ENCODE peak calls at places on chromosomes 3 and 15, in four cellular contexts. One of them, this sample, is unnamed.

GRCh38 chr3:16801698-16802097 is 83.1 kb upstream of the PLCL2 start:
- DNase-seq in H9: no peak
- DNase-seq in H1: no peak
- DNase-seq in IMR-90: peak
- DNase-seq in this sample: peak

GRCh38 chr15:60708684-60709083 is 229.7 kb upstream of the ICE2 start:
- DNase-seq in H1: no peak
- DNase-seq in H9: no peak
- DNase-seq in IMR-90: peak
- DNase-seq in this sample: no peak

GRCh38 chr15:67133026-67133425 is 67.6 kb downstream of the SMAD3 start:
- DNase-seq in H1: no peak
- DNase-seq in IMR-90: no peak
- DNase-seq in H9: no peak
- DNase-seq in this sample: no peak

GRCh38 chr3:180215866-180216265 is 179.1 kb upstream of the PEX5L start:
- DNase-seq in H9: no peak
- DNase-seq in H1: no peak
- DNase-seq in IMR-90: no peak
- DNase-seq in this sample: no peak

GRCh38 chr3:140432176-140432753 is 245.6 kb upstream of the TRIM42 start:
- DNase-seq in H1: no peak
- DNase-seq in H9: no peak
- DNase-seq in IMR-90: no peak
- DNase-seq in this sample: peak

GRCh38 chr3:134754768-134755559 is 40.1 kb upstream of the EPHB1 start:
- DNase-seq in H9: peak
- DNase-seq in IMR-90: peak
- DNase-seq in H1: peak
- DNase-seq in this sample: peak

GRCh38 chr15:91919014-91919534 is 65.6 kb downstream of the SLCO3A1 start:
- DNase-seq in H1: no peak
- DNase-seq in IMR-90: no peak
- DNase-seq in H9: no peak
- DNase-seq in this sample: no peak

GRCh38 chr3:56758539-56758981 is 43.2 kb downstream of the ARHGEF3 start:
- DNase-seq in IMR-90: peak
- DNase-seq in H9: no peak
- DNase-seq in H1: no peak
- DNase-seq in this sample: no peak

GRCh38 chr3:99943931-99944761 is 126.5 kb downstream of the CMSS1 start:
- DNase-seq in H1: no peak
- DNase-seq in IMR-90: peak
- DNase-seq in H9: no peak
- DNase-seq in this sample: no peak

GRCh38 chr3:101665851-101666250 is 11.1 kb downstream of the ZBTB11 start:
- DNase-seq in IMR-90: no peak
- DNase-seq in H1: no peak
- DNase-seq in H9: no peak
- DNase-seq in this sample: no peak

GRCh38 chr3:46846624-46847542 is 16.4 kb downstream of the MYL3 start:
- DNase-seq in H1: no peak
- DNase-seq in H9: peak
- DNase-seq in IMR-90: no peak
- DNase-seq in this sample: no peak

GRCh38 chr15:31164573-31164912 is 63.0 kb upstream of the TRPM1 start:
- DNase-seq in IMR-90: no peak
- DNase-seq in H1: no peak
- DNase-seq in H9: no peak
- DNase-seq in this sample: no peak

GRCh38 chr3:150302246-150302645 is 105.9 kb upstream of the TSC22D2 start:
- DNase-seq in H9: no peak
- DNase-seq in IMR-90: no peak
- DNase-seq in H1: no peak
- DNase-seq in this sample: no peak

GRCh38 chr3:37703633-37704032 is 158.0 kb upstream of the CTDSPL start:
- DNase-seq in H9: no peak
- DNase-seq in H1: no peak
- DNase-seq in IMR-90: peak
- DNase-seq in this sample: no peak

GRCh38 chr3:122996038-122996580 is 31.5 kb downstream of the SEMA5B start:
- DNase-seq in IMR-90: no peak
- DNase-seq in H1: no peak
- DNase-seq in H9: no peak
- DNase-seq in this sample: no peak

GRCh38 chr3:122994954-122995353 is 32.6 kb downstream of the SEMA5B start:
- DNase-seq in IMR-90: no peak
- DNase-seq in H9: no peak
- DNase-seq in H1: no peak
- DNase-seq in this sample: no peak

GRCh38 chr3:123002100-123002748 is 25.3 kb downstream of the SEMA5B start:
- DNase-seq in H9: no peak
- DNase-seq in H1: no peak
- DNase-seq in IMR-90: no peak
- DNase-seq in this sample: peak

GRCh38 chr3:122998856-122999255 is 28.7 kb downstream of the SEMA5B start:
- DNase-seq in H9: no peak
- DNase-seq in IMR-90: no peak
- DNase-seq in H1: no peak
- DNase-seq in this sample: no peak

DNA sequence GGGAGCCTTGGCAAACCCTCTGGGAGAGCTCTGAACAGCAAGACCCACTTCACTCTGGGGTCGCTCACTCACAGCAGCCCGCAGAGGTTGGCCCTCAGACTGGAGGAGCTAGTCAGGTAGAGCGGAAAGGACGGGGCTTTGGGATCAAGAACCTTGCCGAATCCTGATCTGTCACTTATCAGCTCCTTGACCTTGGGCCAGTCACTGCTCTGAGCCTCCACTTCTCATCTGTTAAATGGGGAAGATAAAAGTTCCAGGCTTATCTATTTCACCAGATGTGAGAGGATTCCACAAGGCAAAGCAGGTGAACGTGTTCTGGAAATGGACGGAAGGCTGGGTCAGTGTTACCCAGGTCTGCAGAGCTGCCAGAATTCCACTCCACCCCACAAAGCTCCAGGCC is 29.4 kb downstream of the SEMA5B start:
- DNase-seq in H9: no peak
- DNase-seq in H1: no peak
- DNase-seq in IMR-90: no peak
- DNase-seq in this sample: no peak
- H4K5ac ChIP-seq in H9: no peak
- H4K5ac ChIP-seq in H1: no peak
- H4K5ac ChIP-seq in IMR-90: no peak
- H4K5ac ChIP-seq in this sample: no peak

GRCh38 chr3:3180421-3180820 is 930 bp upstream of the CRBN start:
- DNase-seq in H1: no peak
- DNase-seq in H9: no peak
- DNase-seq in IMR-90: peak
- DNase-seq in this sample: no peak
- H4K5ac ChIP-seq in H1: no peak
- H4K5ac ChIP-seq in H9: no peak
- H4K5ac ChIP-seq in IMR-90: no peak
- H4K5ac ChIP-seq in this sample: no peak

GRCh38 chr3:137948400-137949072 is 61.4 kb upstream of the CLDN18 start:
- DNase-seq in IMR-90: no peak
- DNase-seq in H1: no peak
- DNase-seq in H9: no peak
- DNase-seq in this sample: peak
- H4K5ac ChIP-seq in IMR-90: no peak
- H4K5ac ChIP-seq in H1: no peak
- H4K5ac ChIP-seq in H9: no peak
- H4K5ac ChIP-seq in this sample: no peak

DNA sequence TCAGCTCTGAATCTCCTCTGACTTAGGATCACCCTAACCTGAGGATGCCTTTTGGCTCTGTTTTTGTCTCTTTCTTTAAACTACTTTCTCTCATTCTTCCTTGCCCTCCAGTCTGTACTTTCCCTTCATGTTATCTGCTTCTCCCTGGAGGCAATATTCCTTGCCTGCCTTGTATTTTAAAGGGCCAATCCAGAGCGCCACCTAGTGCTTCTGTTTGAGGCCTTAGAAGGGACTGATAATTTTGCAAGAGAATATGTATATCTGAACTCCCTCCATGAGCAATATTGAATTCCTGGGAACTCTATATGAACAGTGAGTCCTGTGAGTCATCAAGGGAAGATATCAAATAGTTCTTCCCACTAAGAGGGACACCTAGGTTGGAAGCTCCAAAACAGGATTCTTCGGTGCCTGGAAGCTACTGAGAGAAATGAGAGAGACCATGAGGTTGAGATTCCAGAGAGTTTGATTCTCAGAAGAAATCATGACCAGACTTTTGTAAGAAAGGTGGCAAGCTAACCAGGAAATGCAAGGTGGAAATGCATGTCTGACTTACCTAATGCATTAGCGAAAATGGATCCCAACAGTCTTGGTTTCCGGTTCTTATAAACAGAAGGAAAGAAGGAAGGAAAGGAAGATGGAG is 203.8 kb upstream of the CD96 start:
- DNase-seq in H1: peak
- DNase-seq in H9: peak
- DNase-seq in IMR-90: peak
- DNase-seq in this sample: peak
- H4K5ac ChIP-seq in H1: no peak
- H4K5ac ChIP-seq in H9: no peak
- H4K5ac ChIP-seq in IMR-90: no peak
- H4K5ac ChIP-seq in this sample: no peak

DNA sequence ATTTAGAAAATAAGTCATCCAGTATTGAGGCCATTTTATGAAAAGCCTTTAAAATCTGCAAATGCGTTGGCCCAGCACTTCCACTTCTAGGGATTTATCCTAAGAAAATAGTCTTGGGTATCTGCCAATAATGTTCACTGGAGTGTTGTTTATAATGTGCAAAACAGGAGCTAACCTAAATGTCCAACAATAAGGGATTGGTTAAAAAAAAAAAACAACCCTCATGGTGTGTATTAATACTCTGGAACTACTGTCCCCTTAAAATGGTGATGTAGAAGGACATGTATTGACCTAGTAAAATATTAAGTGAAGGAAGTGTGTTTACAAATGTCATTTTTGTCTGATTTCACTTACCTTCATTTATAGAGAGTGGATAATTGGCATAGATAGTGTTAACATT is 58.0 kb downstream of the IGF1R start:
- DNase-seq in H1: no peak
- DNase-seq in H9: no peak
- DNase-seq in IMR-90: no peak
- DNase-seq in this sample: no peak
- H4K5ac ChIP-seq in H1: no peak
- H4K5ac ChIP-seq in H9: no peak
- H4K5ac ChIP-seq in IMR-90: no peak
- H4K5ac ChIP-seq in this sample: no peak

DNA sequence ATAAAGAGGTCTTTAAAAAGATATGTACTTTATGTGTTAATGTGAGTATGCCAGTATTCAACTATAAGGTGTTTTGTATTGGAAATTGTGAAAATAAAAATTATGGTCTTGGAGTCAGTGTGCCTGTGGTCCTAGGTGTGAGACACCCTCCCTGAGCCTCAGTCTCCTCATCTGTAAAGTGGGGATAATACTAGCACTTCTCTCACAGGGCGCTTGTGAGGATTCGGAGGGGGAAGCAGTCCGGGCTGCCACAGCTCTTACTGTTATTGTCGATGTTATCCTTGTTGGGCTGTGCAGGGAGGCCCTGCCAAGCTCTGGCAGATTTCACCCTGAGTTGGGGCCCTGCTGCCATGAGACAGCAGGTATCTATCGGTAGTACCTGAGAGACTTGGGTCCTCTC is 26.7 kb upstream of the FBLN2 start:
- DNase-seq in H1: no peak
- DNase-seq in IMR-90: no peak
- DNase-seq in H9: no peak
- DNase-seq in this sample: no peak
- H4K5ac ChIP-seq in H1: no peak
- H4K5ac ChIP-seq in IMR-90: no peak
- H4K5ac ChIP-seq in H9: no peak
- H4K5ac ChIP-seq in this sample: no peak

GRCh38 chr15:62594017-62594416 is 428.9 kb upstream of the C2CD4B start:
- DNase-seq in IMR-90: no peak
- DNase-seq in H1: no peak
- DNase-seq in H9: no peak
- DNase-seq in this sample: no peak

GRCh38 chr15:62598217-62598616 is 433.1 kb upstream of the C2CD4B start:
- DNase-seq in IMR-90: no peak
- DNase-seq in H9: no peak
- DNase-seq in H1: no peak
- DNase-seq in this sample: no peak

GRCh38 chr15:62591842-62592838 is 427.1 kb upstream of the C2CD4B start:
- DNase-seq in H9: no peak
- DNase-seq in H1: no peak
- DNase-seq in IMR-90: peak
- DNase-seq in this sample: no peak

GRCh38 chr15:62588930-62589655 is 424.0 kb upstream of the C2CD4B start:
- DNase-seq in IMR-90: peak
- DNase-seq in H9: no peak
- DNase-seq in H1: no peak
- DNase-seq in this sample: no peak

GRCh38 chr15:62592920-62593319 is 427.8 kb upstream of the C2CD4B start:
- DNase-seq in H9: no peak
- DNase-seq in H1: no peak
- DNase-seq in IMR-90: no peak
- DNase-seq in this sample: no peak
- H4K5ac ChIP-seq in H9: no peak
- H4K5ac ChIP-seq in H1: no peak
- H4K5ac ChIP-seq in IMR-90: no peak
- H4K5ac ChIP-seq in this sample: no peak

GRCh38 chr3:124275421-124275820 is 283.5 kb upstream of the ROPN1 start:
- DNase-seq in H9: no peak
- DNase-seq in IMR-90: no peak
- DNase-seq in H1: no peak
- DNase-seq in this sample: no peak
- H4K5ac ChIP-seq in H9: no peak
- H4K5ac ChIP-seq in IMR-90: no peak
- H4K5ac ChIP-seq in H1: no peak
- H4K5ac ChIP-seq in this sample: no peak

DNA sequence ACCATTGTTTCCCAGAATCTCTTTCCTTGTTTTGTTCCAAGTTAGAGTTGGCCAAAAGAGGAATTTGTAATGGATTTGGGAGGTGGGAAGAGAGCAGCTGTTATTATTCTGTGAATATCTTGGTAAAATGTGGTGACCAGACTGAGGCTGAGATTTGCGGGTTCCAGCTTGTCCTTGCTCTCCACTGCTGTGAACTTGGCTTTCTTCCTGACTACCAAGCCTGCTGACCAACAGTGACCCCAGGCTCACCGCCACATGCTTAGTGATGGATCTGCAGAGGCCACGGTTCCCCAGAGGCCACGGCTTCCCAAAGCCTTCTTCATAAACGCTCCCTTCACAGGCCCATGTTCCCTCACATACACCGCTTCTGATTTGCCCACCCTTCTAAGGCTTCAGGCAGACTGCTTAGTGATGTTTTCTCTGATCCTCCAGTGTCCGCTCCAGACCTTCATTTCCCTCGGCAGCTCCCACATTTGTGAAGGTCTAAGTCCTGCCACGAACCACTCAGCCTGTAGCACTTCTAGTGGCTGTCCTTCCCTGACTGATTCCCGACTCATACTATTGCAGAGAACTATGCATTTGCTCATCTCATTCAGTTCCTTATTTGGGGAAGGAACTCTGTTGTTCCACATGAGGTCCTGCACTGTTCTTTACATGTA is 525.6 kb upstream of the RGMA start:
- DNase-seq in H1: no peak
- DNase-seq in H9: no peak
- DNase-seq in IMR-90: no peak
- DNase-seq in this sample: no peak
- H4K5ac ChIP-seq in H1: no peak
- H4K5ac ChIP-seq in H9: no peak
- H4K5ac ChIP-seq in IMR-90: no peak
- H4K5ac ChIP-seq in this sample: no peak